ENCODE peak calls at places on chromosomes 6 and 20, in five cellular contexts. One of them, this sample, is unnamed.

GRCh38 chr6:163947276-163947675 is 532.8 kb downstream of the QKI start:
- DNase-seq in astrocyte of the spinal cord: no peak
- DNase-seq in NB4: no peak
- DNase-seq in A549: no peak
- DNase-seq in endothelial cell of umbilical vein: no peak
- DNase-seq in this sample: no peak

GRCh38 chr6:8939615-8940014 is 504.3 kb upstream of the SLC35B3 start:
- DNase-seq in astrocyte of the spinal cord: no peak
- DNase-seq in NB4: peak; percentile 21
- DNase-seq in A549: peak; percentile 29
- DNase-seq in endothelial cell of umbilical vein: no peak
- DNase-seq in this sample: peak; percentile 9

GRCh38 chr6:35089935-35090505 is 51.1 kb downstream of the TCP11 start:
- DNase-seq in astrocyte of the spinal cord: peak; percentile 91
- DNase-seq in NB4: peak; percentile 52
- DNase-seq in A549: no peak
- DNase-seq in endothelial cell of umbilical vein: no peak
- DNase-seq in this sample: no peak

GRCh38 chr20:51410586-51411325 is 131.8 kb downstream of the NFATC2 start:
- DNase-seq in astrocyte of the spinal cord: no peak
- DNase-seq in NB4: no peak
- DNase-seq in A549: no peak
- DNase-seq in endothelial cell of umbilical vein: no peak
- DNase-seq in this sample: no peak

GRCh38 chr6:134551245-134551960 is 233.5 kb upstream of the SGK1 start:
- DNase-seq in astrocyte of the spinal cord: peak; percentile 76
- DNase-seq in NB4: no peak
- DNase-seq in A549: peak; percentile 38
- DNase-seq in endothelial cell of umbilical vein: peak; percentile 76
- DNase-seq in this sample: no peak

GRCh38 chr20:23928788-23929187 is 49.2 kb upstream of the CST5 start:
- DNase-seq in astrocyte of the spinal cord: no peak
- DNase-seq in NB4: no peak
- DNase-seq in A549: no peak
- DNase-seq in endothelial cell of umbilical vein: no peak
- DNase-seq in this sample: peak; percentile 4

GRCh38 chr6:158849899-158850806 is 31.0 kb upstream of the EZR start:
- DNase-seq in astrocyte of the spinal cord: peak; percentile 93
- DNase-seq in NB4: peak; percentile 73
- DNase-seq in A549: peak; percentile 97
- DNase-seq in endothelial cell of umbilical vein: peak; percentile 68
- DNase-seq in this sample: peak; percentile 40

GRCh38 chr6:150320450-150320849 is 48.4 kb upstream of the IYD start:
- DNase-seq in astrocyte of the spinal cord: peak; percentile 35
- DNase-seq in NB4: no peak
- DNase-seq in A549: no peak
- DNase-seq in endothelial cell of umbilical vein: no peak
- DNase-seq in this sample: no peak

GRCh38 chr6:169885831-169886230 is 134.4 kb downstream of the ERMARD start:
- DNase-seq in astrocyte of the spinal cord: no peak
- DNase-seq in NB4: no peak
- DNase-seq in A549: no peak
- DNase-seq in endothelial cell of umbilical vein: no peak
- DNase-seq in this sample: no peak

GRCh38 chr6:49849121-49849907 is 17.0 kb downstream of the CRISP1 start:
- DNase-seq in astrocyte of the spinal cord: peak; percentile 62
- DNase-seq in NB4: peak; percentile 62
- DNase-seq in A549: peak; percentile 46
- DNase-seq in endothelial cell of umbilical vein: peak; percentile 47
- DNase-seq in this sample: peak; percentile 49

GRCh38 chr6:158379336-158379735 is 67.1 kb downstream of the TULP4 start:
- DNase-seq in astrocyte of the spinal cord: no peak
- DNase-seq in NB4: no peak
- DNase-seq in A549: no peak
- DNase-seq in endothelial cell of umbilical vein: no peak
- DNase-seq in this sample: no peak

GRCh38 chr6:17588011-17588410 is 12.1 kb upstream of the FAM8A1 start:
- DNase-seq in astrocyte of the spinal cord: no peak
- DNase-seq in NB4: no peak
- DNase-seq in A549: no peak
- DNase-seq in endothelial cell of umbilical vein: no peak
- DNase-seq in this sample: no peak

GRCh38 chr6:169803816-169804340 is 52.5 kb downstream of the ERMARD start:
- DNase-seq in astrocyte of the spinal cord: no peak
- DNase-seq in NB4: no peak
- DNase-seq in A549: no peak
- DNase-seq in endothelial cell of umbilical vein: no peak
- DNase-seq in this sample: no peak

GRCh38 chr20:4951299-4951698 is 50.0 kb downstream of the SLC23A2 start:
- DNase-seq in astrocyte of the spinal cord: peak; percentile 88
- DNase-seq in NB4: no peak
- DNase-seq in A549: peak; percentile 53
- DNase-seq in endothelial cell of umbilical vein: peak; percentile 97
- DNase-seq in this sample: no peak

GRCh38 chr6:105045546-105045945 is 88.6 kb downstream of the LIN28B start:
- DNase-seq in astrocyte of the spinal cord: peak; percentile 3
- DNase-seq in NB4: no peak
- DNase-seq in A549: peak; percentile 74
- DNase-seq in endothelial cell of umbilical vein: peak; percentile 84
- DNase-seq in this sample: no peak

GRCh38 chr6:104614394-104614793 is 245.3 kb downstream of the HACE1 start:
- DNase-seq in astrocyte of the spinal cord: no peak
- DNase-seq in NB4: no peak
- DNase-seq in A549: no peak
- DNase-seq in endothelial cell of umbilical vein: no peak
- DNase-seq in this sample: no peak

GRCh38 chr6:157853902-157854481 is 30.9 kb downstream of the SNX9 start:
- DNase-seq in astrocyte of the spinal cord: no peak
- DNase-seq in NB4: no peak
- DNase-seq in A549: no peak
- DNase-seq in endothelial cell of umbilical vein: no peak
- DNase-seq in this sample: no peak

GRCh38 chr6:44576132-44576601 is 188.7 kb downstream of the CDC5L start:
- DNase-seq in astrocyte of the spinal cord: peak; percentile 69
- DNase-seq in NB4: no peak
- DNase-seq in A549: no peak
- DNase-seq in endothelial cell of umbilical vein: no peak
- DNase-seq in this sample: no peak

GRCh38 chr6:89924231-89924630 is 30.0 kb downstream of the GJA10 start:
- DNase-seq in astrocyte of the spinal cord: no peak
- DNase-seq in NB4: peak; percentile 16
- DNase-seq in A549: no peak
- DNase-seq in endothelial cell of umbilical vein: no peak
- DNase-seq in this sample: no peak

GRCh38 chr6:63806573-63806913 is 170.9 kb downstream of the PHF3 start:
- DNase-seq in astrocyte of the spinal cord: no peak
- DNase-seq in NB4: no peak
- DNase-seq in A549: no peak
- DNase-seq in endothelial cell of umbilical vein: no peak
- DNase-seq in this sample: no peak

GRCh38 chr6:80282913-80283554 is 176.6 kb downstream of the BCKDHB start:
- DNase-seq in astrocyte of the spinal cord: no peak
- DNase-seq in NB4: no peak
- DNase-seq in A549: no peak
- DNase-seq in endothelial cell of umbilical vein: no peak
- DNase-seq in this sample: no peak

GRCh38 chr6:151131346-151131745 is 108.4 kb upstream of the AKAP12 start:
- DNase-seq in astrocyte of the spinal cord: no peak
- DNase-seq in NB4: no peak
- DNase-seq in A549: no peak
- DNase-seq in endothelial cell of umbilical vein: no peak
- DNase-seq in this sample: no peak

GRCh38 chr20:52754366-52754765 is 217.8 kb upstream of the TSHZ2 start:
- DNase-seq in astrocyte of the spinal cord: no peak
- DNase-seq in NB4: no peak
- DNase-seq in A549: no peak
- DNase-seq in endothelial cell of umbilical vein: no peak
- DNase-seq in this sample: no peak

GRCh38 chr6:45590751-45591184 is 213.0 kb upstream of the SUPT3H start:
- DNase-seq in astrocyte of the spinal cord: peak; percentile 74
- DNase-seq in NB4: no peak
- DNase-seq in A549: no peak
- DNase-seq in endothelial cell of umbilical vein: no peak
- DNase-seq in this sample: no peak

GRCh38 chr6:90065173-90065572 is 170.9 kb downstream of the GJA10 start:
- DNase-seq in astrocyte of the spinal cord: no peak
- DNase-seq in NB4: no peak
- DNase-seq in A549: no peak
- DNase-seq in endothelial cell of umbilical vein: no peak
- DNase-seq in this sample: no peak

GRCh38 chr20:6562111-6562510 is 205.4 kb upstream of the BMP2 start:
- DNase-seq in astrocyte of the spinal cord: peak; percentile 79
- DNase-seq in NB4: no peak
- DNase-seq in A549: no peak
- DNase-seq in endothelial cell of umbilical vein: peak; percentile 99
- DNase-seq in this sample: no peak

GRCh38 chr6:146915671-146916127 is 288.5 kb upstream of the STXBP5 start:
- DNase-seq in astrocyte of the spinal cord: peak; percentile 59
- DNase-seq in NB4: peak; percentile 74
- DNase-seq in A549: peak; percentile 16
- DNase-seq in endothelial cell of umbilical vein: peak; percentile 60
- DNase-seq in this sample: no peak

GRCh38 chr6:45965787-45966186 is 49.9 kb downstream of the CLIC5 start:
- DNase-seq in astrocyte of the spinal cord: peak; percentile 60
- DNase-seq in NB4: no peak
- DNase-seq in A549: no peak
- DNase-seq in endothelial cell of umbilical vein: no peak
- DNase-seq in this sample: no peak

GRCh38 chr6:112443118-112443641 is 96.0 kb downstream of the RFPL4B start:
- DNase-seq in astrocyte of the spinal cord: no peak
- DNase-seq in NB4: no peak
- DNase-seq in A549: no peak
- DNase-seq in endothelial cell of umbilical vein: no peak
- DNase-seq in this sample: no peak

GRCh38 chr20:58086763-58087566 is 141.5 kb downstream of the ANKRD60 start:
- DNase-seq in astrocyte of the spinal cord: peak; percentile 55
- DNase-seq in NB4: peak; percentile 40
- DNase-seq in A549: peak; percentile 57
- DNase-seq in endothelial cell of umbilical vein: peak; percentile 62
- DNase-seq in this sample: peak; percentile 22

GRCh38 chr20:21127201-21127981 is 1.5 kb downstream of the KIZ start:
- DNase-seq in astrocyte of the spinal cord: no peak
- DNase-seq in NB4: no peak
- DNase-seq in A549: no peak
- DNase-seq in endothelial cell of umbilical vein: no peak
- DNase-seq in this sample: no peak

GRCh38 chr20:21133917-21134622 is 8.2 kb downstream of the KIZ start:
- DNase-seq in astrocyte of the spinal cord: no peak
- DNase-seq in NB4: no peak
- DNase-seq in A549: no peak
- DNase-seq in endothelial cell of umbilical vein: no peak
- DNase-seq in this sample: no peak

GRCh38 chr20:21133404-21133803 is 7.5 kb downstream of the KIZ start:
- DNase-seq in astrocyte of the spinal cord: no peak
- DNase-seq in NB4: no peak
- DNase-seq in A549: no peak
- DNase-seq in endothelial cell of umbilical vein: no peak
- DNase-seq in this sample: no peak

GRCh38 chr20:21125849-21126840 is at the start of gene KIZ:
- DNase-seq in astrocyte of the spinal cord: peak; percentile 96
- DNase-seq in NB4: peak; percentile 97
- DNase-seq in A549: peak; percentile 97
- DNase-seq in endothelial cell of umbilical vein: peak; percentile 97
- DNase-seq in this sample: peak; percentile 98

GRCh38 chr20:21129861-21130260 is 4.0 kb downstream of the KIZ start:
- DNase-seq in astrocyte of the spinal cord: no peak
- DNase-seq in NB4: no peak
- DNase-seq in A549: no peak
- DNase-seq in endothelial cell of umbilical vein: no peak
- DNase-seq in this sample: no peak
- TF ChIP-seq CTCF in astrocyte of the spinal cord: no peak
- TF ChIP-seq CTCF in NB4: peak; percentile 5
- TF ChIP-seq CTCF in A549: no peak
- TF ChIP-seq CTCF in endothelial cell of umbilical vein: no peak
- TF ChIP-seq CTCF in this sample: no peak

DNA sequence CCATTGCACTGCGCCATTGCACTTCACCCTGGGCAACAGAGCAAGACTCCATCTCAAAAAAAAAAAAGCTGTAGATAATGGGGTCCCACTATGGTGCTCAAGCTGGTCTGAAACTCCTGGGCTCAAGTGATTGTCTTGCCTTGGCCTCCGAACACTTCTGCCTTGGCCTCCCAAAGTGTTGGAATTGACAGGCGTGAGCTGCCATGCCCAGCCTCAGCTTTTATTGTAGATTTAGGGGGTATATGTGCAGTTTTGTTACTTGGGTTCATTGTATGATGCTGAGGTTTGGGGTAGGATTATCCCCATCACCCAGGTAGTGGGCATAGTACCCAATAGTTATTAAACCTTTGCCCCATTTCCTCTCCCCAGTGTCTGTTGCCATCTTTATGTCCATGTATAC is 11.4 kb downstream of the HSPA1B start:
- DNase-seq in astrocyte of the spinal cord: no peak
- DNase-seq in NB4: no peak
- DNase-seq in A549: no peak
- DNase-seq in endothelial cell of umbilical vein: no peak
- DNase-seq in this sample: no peak
- H3K4me3 ChIP-seq in astrocyte of the spinal cord: no peak overlapping the region
- H3K4me3 ChIP-seq in NB4: peak overlapping the region; percentile 98
- H3K4me3 ChIP-seq in A549: peak overlapping the region; percentile 99
- H3K4me3 ChIP-seq in endothelial cell of umbilical vein: no peak overlapping the region
- H3K4me3 ChIP-seq in this sample: peak overlapping the region; percentile 76

GRCh38 chr20:46151936-46152335 is 33.8 kb downstream of the CD40 start:
- DNase-seq in astrocyte of the spinal cord: no peak
- DNase-seq in NB4: peak; percentile 34
- DNase-seq in A549: peak; percentile 14
- DNase-seq in endothelial cell of umbilical vein: no peak
- DNase-seq in this sample: peak; percentile 28
- TF ChIP-seq CTCF in astrocyte of the spinal cord: peak; percentile 24
- TF ChIP-seq CTCF in NB4: peak; percentile 73
- TF ChIP-seq CTCF in A549: peak; percentile 42
- TF ChIP-seq CTCF in endothelial cell of umbilical vein: peak; percentile 25
- TF ChIP-seq CTCF in this sample: peak; percentile 61

DNA sequence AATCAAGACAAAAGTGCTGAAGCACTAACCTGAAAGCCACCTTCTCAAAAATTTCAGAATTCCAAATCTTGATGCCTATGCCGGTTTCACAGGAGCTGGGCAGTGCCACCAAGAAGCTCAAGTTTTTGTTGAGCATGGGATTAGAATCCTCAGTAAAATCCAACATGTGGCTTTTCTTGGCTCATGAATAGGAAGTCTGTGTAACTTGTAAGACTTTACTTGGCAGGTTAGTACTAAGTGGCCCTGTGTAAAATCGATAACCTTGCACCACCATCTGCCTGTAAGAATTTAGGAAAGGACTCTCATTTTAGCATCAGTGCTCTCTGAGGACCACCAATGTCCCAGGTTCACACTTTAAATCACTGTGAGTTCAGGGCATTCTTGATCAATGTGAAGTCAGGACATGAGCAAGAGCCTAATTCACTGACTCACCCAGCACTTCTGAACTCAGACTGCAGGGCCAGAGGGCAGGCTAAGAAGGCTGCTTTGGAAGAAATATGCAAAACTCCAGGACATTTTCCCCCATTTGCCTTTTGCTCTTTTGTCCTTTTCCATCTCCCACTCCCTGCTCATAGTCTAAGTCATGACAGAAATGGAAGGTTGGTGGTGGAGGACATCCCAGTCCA is 113.2 kb downstream of the EDN1 start:
- DNase-seq in astrocyte of the spinal cord: peak; percentile 47
- DNase-seq in NB4: no peak
- DNase-seq in A549: peak; percentile 33
- DNase-seq in endothelial cell of umbilical vein: peak; percentile 63
- DNase-seq in this sample: no peak
- H3K4me3 ChIP-seq in astrocyte of the spinal cord: no peak overlapping the region
- H3K4me3 ChIP-seq in NB4: no peak overlapping the region
- H3K4me3 ChIP-seq in A549: no peak overlapping the region
- H3K4me3 ChIP-seq in endothelial cell of umbilical vein: no peak overlapping the region
- H3K4me3 ChIP-seq in this sample: no peak overlapping the region

GRCh38 chr6:20212392-20213111 is at the start of gene MBOAT1:
- DNase-seq in astrocyte of the spinal cord: peak; percentile 94
- DNase-seq in NB4: peak; percentile 97
- DNase-seq in A549: peak; percentile 87
- DNase-seq in endothelial cell of umbilical vein: peak; percentile 92
- DNase-seq in this sample: peak; percentile 93
- TF ChIP-seq CTCF in astrocyte of the spinal cord: no peak
- TF ChIP-seq CTCF in NB4: no peak
- TF ChIP-seq CTCF in A549: peak; percentile 12
- TF ChIP-seq CTCF in endothelial cell of umbilical vein: peak; percentile 22
- TF ChIP-seq CTCF in this sample: peak; percentile 10